ENCODE peak calls at places on chromosomes 2 and 18, in four cellular contexts. Z is HCT116; R is activated CD8-positive, alpha-beta memory T cell treated with anti-CD3 and anti-CD28 coated beads for 48 hours; S is NCI-H2081. N is an unnamed sample.

GRCh38 chr2:1856481-1856880 is 112.2 kb upstream of the PXDN start:
- DNase-seq in Z (no peak), R (no peak), S (no peak), N (no peak)

GRCh38 chr18:30639361-30639760 is 403.2 kb downstream of the DSC3 start:
- DNase-seq in Z (no peak), R (no peak), S (no peak), N (no peak)

GRCh38 chr2:64454316-64455030 is 511 bp downstream of the LGALSL start:
- DNase-seq in Z (no peak), R (peak), S (peak), N (no peak)

GRCh38 chr2:151757861-151758260 is 23.6 kb upstream of the NEB start:
- DNase-seq in Z (no peak), R (no peak), S (no peak), N (no peak)

GRCh38 chr18:47288741-47289140 is 37.3 kb upstream of the SKOR2 start:
- DNase-seq in Z (no peak), R (no peak), S (no peak), N (no peak)

GRCh38 chr2:236867441-236868260 is 218.0 kb upstream of the COPS8 start:
- DNase-seq in Z (no peak), R (no peak), S (no peak), N (no peak)

GRCh38 chr2:29326926-29327325 is 211.7 kb downstream of the CLIP4 start:
- DNase-seq in Z (no peak), R (no peak), S (no peak), N (no peak)

GRCh38 chr2:2273421-2273820 is 57.7 kb downstream of the MYT1L start:
- DNase-seq in Z (no peak), R (no peak), S (no peak), N (no peak)

GRCh38 chr2:167253025-167253424 is 364.7 kb downstream of the XIRP2 start:
- DNase-seq in Z (no peak), R (no peak), S (no peak), N (no peak)

GRCh38 chr2:239098288-239098970 is 250.5 kb downstream of the TWIST2 start:
- DNase-seq in Z (no peak), R (no peak), S (no peak), N (no peak)

GRCh38 chr18:31261792-31262582 is 56.0 kb upstream of the DSG1 start:
- DNase-seq in Z (no peak), R (no peak), S (no peak), N (no peak)

GRCh38 chr2:125086313-125087184 is 1061.5 kb downstream of the CNTNAP5 start:
- DNase-seq in Z (no peak), R (no peak), S (no peak), N (no peak)

GRCh38 chr2:172231508-172231907 is 128.8 kb upstream of the DLX2 start:
- DNase-seq in Z (no peak), R (no peak), S (no peak), N (no peak)

GRCh38 chr2:34069604-34070003 is 470.5 kb upstream of the FAM98A start:
- DNase-seq in Z (no peak), R (no peak), S (no peak), N (no peak)

GRCh38 chr2:97754690-97755346 is 41.4 kb downstream of the ZAP70 start:
- DNase-seq in Z (no peak), R (no peak), S (no peak), N (no peak)

GRCh38 chr2:164000171-164000570 is 264.4 kb upstream of the FIGN start:
- DNase-seq in Z (no peak), R (no peak), S (no peak), N (no peak)

GRCh38 chr18:49666045-49666444 is 104.2 kb downstream of the LIPG start:
- DNase-seq in Z (no peak), R (no peak), S (no peak), N (no peak)

GRCh38 chr2:210302326-210302725 is 12.6 kb downstream of the MYL1 start:
- DNase-seq in Z (no peak), R (no peak), S (no peak), N (no peak)

GRCh38 chr2:207996848-207997247 is 28.5 kb downstream of the PLEKHM3 start:
- DNase-seq in Z (no peak), R (no peak), S (no peak), N (no peak)

GRCh38 chr2:128293870-128294455 is 24.7 kb downstream of the HS6ST1 start:
- DNase-seq in Z (no peak), R (no peak), S (no peak), N (no peak)

GRCh38 chr2:228140934-228141528 is 40.5 kb downstream of the SPHKAP start:
- DNase-seq in Z (no peak), R (no peak), S (no peak), N (no peak)

GRCh38 chr18:58847383-58848071 is 17.1 kb upstream of the ZNF532 start:
- DNase-seq in Z (no peak), R (no peak), S (no peak), N (no peak)

GRCh38 chr2:169711751-169712509 is 17.7 kb downstream of the PHOSPHO2 start:
- DNase-seq in Z (no peak), R (no peak), S (no peak), N (no peak)

GRCh38 chr18:79735071-79735980 is 55.7 kb downstream of the CTDP1 start:
- DNase-seq in Z (no peak), R (no peak), S (no peak), N (no peak)

GRCh38 chr2:144357623-144358400 is 162.1 kb downstream of the ZEB2 start:
- DNase-seq in Z (peak), R (no peak), S (no peak), N (no peak)

N was measured in tibial nerve.